ENCODE peak calls at places on chromosomes 7 and 10, in four cellular contexts. E, C, F and Y are unnamed samples. For H3K9me1, the result is how much of the 10 kb centered on the place peaks cover.

GRCh38 chr7:135774284-135774683 is 25.7 kb upstream of the FAM180A start:
- DNase-seq in C (no peak), E (peak), F (peak), Y (no peak)

GRCh38 chr10:59957975-59958374 is 51.6 kb upstream of the CCDC6 start:
- DNase-seq in C (no peak), E (no peak), F (no peak), Y (no peak)

GRCh38 chr7:127885843-127886242 is 145.4 kb downstream of the LRRC4 start:
- DNase-seq in F (peak), C (peak), E (peak), Y (no peak)

GRCh38 chr10:75304740-75305380 is 69.1 kb upstream of the COMTD1 start:
- DNase-seq in E (no peak), C (no peak), F (peak), Y (no peak)

GRCh38 chr10:108848016-108848415 is 1075.3 kb downstream of the XPNPEP1 start:
- DNase-seq in F (no peak), C (no peak), E (no peak), Y (no peak)

GRCh38 chr10:132851451-132851850 is 65.5 kb upstream of the NKX6-2 start:
- DNase-seq in F (no peak), C (no peak), E (no peak), Y (no peak)

GRCh38 chr7:87609946-87610345 is 9.3 kb upstream of the ABCB1 start:
- DNase-seq in F (no peak), C (no peak), E (peak), Y (no peak)

GRCh38 chr10:11162828-11163599 is 145.3 kb downstream of the CELF2 start:
- DNase-seq in F (no peak), C (peak), E (no peak), Y (no peak)

GRCh38 chr7:47460251-47460989 is 121.5 kb downstream of the TNS3 start:
- DNase-seq in E (no peak), F (no peak), C (no peak), Y (no peak)

GRCh38 chr7:43278088-43278644 is 165.7 kb downstream of the HECW1 start:
- DNase-seq in C (no peak), F (no peak), E (no peak), Y (no peak)

GRCh38 chr7:158589653-158590052 is 2.0 kb upstream of the PTPRN2 start:
- DNase-seq in E (no peak), F (no peak), C (no peak), Y (no peak)

GRCh38 chr7:450741-451140 is 68.9 kb downstream of the PDGFA start:
- DNase-seq in F (no peak), C (no peak), E (no peak), Y (no peak)

GRCh38 chr7:450036-450435 is 69.6 kb downstream of the PDGFA start:
- DNase-seq in E (no peak), C (no peak), F (no peak), Y (no peak)

GRCh38 chr7:451255-452229 is 68.1 kb downstream of the PDGFA start:
- DNase-seq in C (no peak), E (no peak), F (no peak), Y (no peak)

GRCh38 chr7:447523-447922 is 72.1 kb downstream of the PDGFA start:
- DNase-seq in F (no peak), E (no peak), C (peak), Y (no peak)

DNA sequence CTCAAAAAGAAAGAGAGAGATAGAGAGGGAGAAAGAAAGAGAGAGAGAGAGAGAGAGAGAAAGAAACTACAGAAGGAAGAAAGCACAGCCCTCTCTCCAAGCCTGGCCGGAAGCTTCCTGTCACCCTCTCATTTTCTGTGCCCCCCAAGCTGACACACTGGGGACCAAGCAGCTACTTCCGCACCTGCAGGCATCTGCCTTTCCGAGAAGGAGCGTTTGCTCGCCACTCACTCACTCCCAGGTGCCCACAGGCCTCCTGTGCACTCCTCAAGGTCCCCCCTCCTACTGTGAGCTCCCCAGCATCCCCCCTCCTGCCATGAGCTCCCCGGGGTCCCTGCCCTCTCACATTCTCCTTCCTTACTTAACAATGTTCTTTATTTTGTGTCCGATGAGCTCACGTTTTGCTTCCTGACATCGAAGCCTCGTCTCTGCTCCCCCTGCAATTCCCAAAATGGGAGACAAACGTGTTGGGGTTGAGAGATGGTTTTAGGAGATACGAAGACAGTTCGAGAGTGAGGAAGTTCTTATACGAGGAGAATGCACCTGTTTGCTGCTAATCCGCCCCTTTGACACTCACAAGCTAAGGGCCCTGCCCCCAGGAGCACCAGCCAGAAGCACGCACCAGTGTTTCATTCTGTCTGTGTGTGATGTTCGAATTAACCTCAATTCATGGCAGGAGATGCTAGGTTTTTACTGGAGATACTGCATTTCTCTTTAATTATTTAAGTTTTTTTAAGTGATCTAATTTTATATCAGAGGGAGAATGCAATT is 70.2 kb downstream of the PDGFA start:
- DNase-seq in C (no peak), F (no peak), E (no peak), Y (no peak)
- H3K9me1 ChIP-seq in C (under half), F (under half), E (under half), Y (under half)

GRCh38 chr10:63637833-63638443 is 116.7 kb downstream of the REEP3 start:
- DNase-seq in E (no peak), F (no peak), C (peak), Y (no peak)
- H3K9me1 ChIP-seq in E (under half), F (under half), C (under half), Y (under half)

GRCh38 chr7:18829518-18830252 is 287.8 kb downstream of the TWIST1 start:
- DNase-seq in E (no peak), F (peak), C (no peak), Y (no peak)

GRCh38 chr7:18831381-18831901 is 286.0 kb downstream of the TWIST1 start:
- DNase-seq in F (peak), E (no peak), C (no peak), Y (no peak)

GRCh38 chr7:18829101-18829486 is 288.3 kb downstream of the TWIST1 start:
- DNase-seq in C (no peak), E (no peak), F (no peak), Y (no peak)

GRCh38 chr7:18831943-18832342 is 285.5 kb downstream of the TWIST1 start:
- DNase-seq in F (no peak), C (no peak), E (no peak), Y (no peak)

DNA sequence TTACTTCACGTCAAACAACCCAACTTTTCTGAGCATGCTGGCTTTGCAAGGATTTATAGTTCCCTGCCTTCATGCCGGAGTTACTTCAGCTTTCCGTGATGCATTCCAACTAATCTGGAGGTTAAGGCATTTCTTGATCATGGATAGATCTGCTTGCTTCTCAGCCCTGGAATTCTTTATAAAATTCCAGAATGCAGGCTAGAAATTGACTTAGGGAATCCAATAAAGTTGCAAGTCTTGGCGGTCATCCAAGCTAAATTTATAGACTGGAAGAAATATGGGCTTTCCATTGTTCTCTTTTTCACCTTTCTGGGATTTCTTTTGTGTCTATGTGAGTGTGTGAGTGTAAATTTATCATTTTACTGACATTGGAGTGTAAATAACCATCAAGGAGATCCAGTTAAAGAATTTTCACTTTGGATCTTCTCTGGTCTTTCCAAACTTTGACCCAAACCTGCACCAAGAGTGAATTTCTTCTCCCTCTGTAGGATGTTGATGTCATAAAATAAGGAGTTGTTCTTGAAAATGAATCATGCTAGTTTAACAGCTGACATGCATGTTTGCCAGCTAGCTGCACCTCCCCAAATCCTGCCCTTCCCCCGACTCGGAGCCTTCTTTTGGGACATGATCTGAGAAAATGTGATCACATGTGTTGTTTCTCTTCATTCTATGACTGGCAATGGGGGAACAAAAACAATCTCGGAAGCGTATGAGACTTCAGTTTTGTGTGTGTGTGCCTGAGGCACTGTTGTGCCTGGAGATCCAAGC is 288.9 kb downstream of the TWIST1 start:
- DNase-seq in F (no peak), E (peak), C (no peak), Y (no peak)
- H3K9me1 ChIP-seq in F (under half), E (under half), C (under half), Y (under half)

GRCh38 chr10:76788093-76788811 is 849.4 kb downstream of the KCNMA1 start:
- DNase-seq in C (no peak), E (no peak), F (no peak), Y (no peak)
- H3K9me1 ChIP-seq in C (under half), E (under half), F (under half), Y (under half)

GRCh38 chr10:35650894-35651293 is 8.8 kb upstream of the FZD8 start:
- DNase-seq in F (no peak), E (no peak), C (no peak), Y (no peak)

GRCh38 chr10:35657621-35658020 is 15.5 kb upstream of the FZD8 start:
- DNase-seq in F (no peak), E (no peak), C (no peak), Y (no peak)

DNA sequence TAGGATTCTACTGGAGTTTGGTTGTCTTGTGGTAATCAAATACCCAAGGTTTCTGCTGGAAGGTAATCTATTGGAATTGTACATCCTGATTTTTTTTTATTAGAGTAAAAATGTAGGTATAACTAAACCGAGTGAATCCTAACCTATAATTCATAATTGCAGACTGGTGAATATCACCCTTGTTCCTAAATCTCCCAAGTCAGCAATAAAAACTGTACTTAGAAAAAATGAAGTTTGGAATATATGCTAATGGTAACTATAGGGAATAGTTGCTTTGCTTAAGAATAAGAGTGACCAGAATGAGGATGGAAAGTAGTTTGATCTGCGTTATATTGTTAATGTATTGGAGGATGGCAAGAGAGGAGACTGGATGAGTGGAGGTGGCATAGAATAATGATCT is 10.7 kb upstream of the FZD8 start:
- DNase-seq in E (no peak), C (no peak), F (no peak), Y (no peak)
- H3K9me1 ChIP-seq in E (under half), C (under half), F (under half), Y (under half)

DNA sequence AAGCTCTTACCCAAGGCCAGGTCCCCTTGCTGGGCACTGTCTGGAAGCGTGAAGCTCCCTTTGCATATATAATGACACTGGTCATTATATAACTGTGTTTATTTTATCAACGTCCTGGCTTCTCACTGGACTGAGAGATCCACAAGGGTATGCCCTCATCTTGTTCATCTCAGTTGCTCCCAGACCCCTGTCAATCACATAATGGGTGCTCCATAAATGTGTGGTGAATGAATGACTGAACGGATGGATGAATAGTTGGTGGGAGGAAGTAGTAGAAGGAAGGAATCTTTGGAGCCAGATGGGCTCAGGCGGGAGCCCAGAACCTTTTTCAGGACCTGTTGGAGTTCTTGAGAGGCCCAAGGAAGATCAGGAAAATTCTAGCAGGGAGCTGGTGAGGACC is 7.7 kb upstream of the SFRP5 start:
- DNase-seq in E (no peak), C (no peak), F (no peak), Y (no peak)
- H3K9me1 ChIP-seq in E (under half), C (under half), F (under half), Y (under half)

DNA sequence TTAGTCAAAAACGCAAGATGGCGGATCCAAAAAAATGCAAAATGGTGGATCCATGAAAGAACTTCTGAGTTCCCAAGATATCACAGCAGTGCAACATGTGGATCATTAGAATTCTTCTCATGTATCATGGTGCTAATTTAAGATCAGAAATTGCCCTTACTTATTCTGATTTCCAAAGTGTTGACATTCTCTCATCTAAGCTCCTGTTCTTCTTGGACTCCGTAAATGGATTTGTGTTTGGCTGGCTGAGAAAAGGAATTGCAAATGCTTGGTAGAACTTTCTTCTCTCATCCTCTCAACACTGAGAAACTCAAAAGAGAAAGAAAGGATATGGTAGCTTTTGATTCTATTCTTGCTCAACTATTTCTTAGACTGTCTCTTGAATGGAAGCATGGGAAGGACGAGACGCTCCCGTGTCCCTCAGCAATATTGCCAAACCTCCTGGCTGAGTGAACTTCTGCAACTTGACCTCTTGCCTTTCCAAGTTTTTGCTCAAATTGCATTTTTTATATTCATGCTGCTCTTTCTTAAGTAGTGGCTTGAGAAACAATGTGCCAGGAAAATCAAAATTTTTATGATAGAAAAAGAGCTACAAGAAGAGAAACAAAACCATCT is 44.7 kb downstream of the FRMD4A start:
- DNase-seq in E (no peak), C (no peak), F (no peak), Y (no peak)
- H3K9me1 ChIP-seq in E (under half), C (under half), F (under half), Y (under half)

GRCh38 chr7:117084286-117084685 is 131.0 kb downstream of the ST7 start:
- DNase-seq in F (no peak), C (no peak), E (no peak), Y (no peak)

GRCh38 chr7:117087639-117088396 is 134.5 kb downstream of the ST7 start:
- DNase-seq in E (no peak), F (no peak), C (no peak), Y (no peak)

GRCh38 chr7:117086788-117087187 is 133.5 kb downstream of the ST7 start:
- DNase-seq in F (no peak), C (peak), E (no peak), Y (no peak)

GRCh38 chr7:117085275-117085674 is 132.0 kb downstream of the ST7 start:
- DNase-seq in E (no peak), F (no peak), C (no peak), Y (no peak)

GRCh38 chr7:117085769-117086463 is 132.6 kb downstream of the ST7 start:
- DNase-seq in C (no peak), F (peak), E (no peak), Y (no peak)
- H3K9me1 ChIP-seq in C (under half), F (under half), E (under half), Y (under half)